ENCODE peak calls at places on chromosomes 4 and X, in five cellular contexts. L, S, Z, X and Y are unnamed samples.

GRCh38 chr4:126761947-126762650 is 870.7 kb upstream of the INTU start:
- DNase-seq in L (peak; percentile 60), Z (no peak), X (peak; percentile 12), S (peak; percentile 83), Y (no peak)

GRCh38 chr4:110046588-110047049 is 133.9 kb downstream of the EGF start:
- DNase-seq in S (peak; percentile 4), L (peak; percentile 73), X (no peak), Z (peak; percentile 28), Y (no peak)

GRCh38 chrX:131836161-131836560 is 186.9 kb upstream of the STK26 start:
- DNase-seq in Z (no peak), X (no peak), S (no peak), L (no peak), Y (no peak)

GRCh38 chr4:76457885-76458284 is 22.9 kb downstream of the SHROOM3 start:
- DNase-seq in L (peak; percentile 40), Z (peak; percentile 28), S (peak; percentile 78), X (no peak), Y (peak; percentile 62)

GRCh38 chr4:55635282-55635681 is 816 bp downstream of the NMU start:
- DNase-seq in X (no peak), Z (no peak), S (no peak), L (no peak), Y (no peak)

GRCh38 chr4:148216866-148217814 is 225.1 kb downstream of the NR3C2 start:
- DNase-seq in Z (peak; percentile 27), L (no peak), X (no peak), S (no peak), Y (peak; percentile 33)

GRCh38 chr4:153759407-153760226 is at the start of gene RNF175:
- DNase-seq in S (no peak), X (peak; percentile 31), Z (no peak), L (no peak), Y (no peak)

GRCh38 chrX:48897157-48897620 is 379 bp downstream of the TIMM17B start:
- DNase-seq in X (peak; percentile 84), Z (peak; percentile 78), L (peak; percentile 77), S (peak; percentile 70), Y (peak; percentile 47)

GRCh38 chr4:137530176-137530575 is 2.1 kb downstream of the PCDH18 start:
- DNase-seq in Z (peak; percentile 86), L (no peak), S (no peak), X (peak; percentile 91), Y (no peak)

GRCh38 chr4:42501624-42502401 is 104.5 kb downstream of the SHISA3 start:
- DNase-seq in S (no peak), Z (peak; percentile 42), X (no peak), L (no peak), Y (peak; percentile 84)

GRCh38 chr4:8261851-8262535 is 7.6 kb upstream of the HTRA3 start:
- DNase-seq in L (no peak), Z (peak; percentile 83), S (no peak), X (no peak), Y (no peak)

GRCh38 chr4:88827442-88827841 is 129.8 kb upstream of the NAP1L5 start:
- DNase-seq in Z (no peak), X (no peak), S (no peak), L (no peak), Y (no peak)

GRCh38 chr4:37453361-37454262 is 209.1 kb downstream of the NWD2 start:
- DNase-seq in L (peak; percentile 28), Z (peak; percentile 15), X (peak; percentile 58), S (peak; percentile 42), Y (no peak)

GRCh38 chrX:85112270-85112669 is 108.6 kb downstream of the APOOL start:
- DNase-seq in S (no peak), L (no peak), Z (no peak), X (no peak), Y (no peak)

GRCh38 chrX:43559643-43560042 is 96.5 kb upstream of the MAOA start:
- DNase-seq in X (peak; percentile 25), S (no peak), L (peak; percentile 30), Z (peak; percentile 66), Y (no peak)

GRCh38 chr4:101306225-101306624 is 41.1 kb downstream of the PPP3CA start:
- DNase-seq in L (peak; percentile 74), Z (no peak), S (no peak), X (no peak), Y (peak; percentile 42)

GRCh38 chrX:150873616-150874015 is 24.9 kb downstream of the CD99L2 start:
- DNase-seq in L (peak; percentile 47), S (peak; percentile 63), X (peak; percentile 41), Z (peak; percentile 32), Y (peak; percentile 18)

GRCh38 chrX:129768586-129769466 is 10.9 kb upstream of the SASH3 start:
- DNase-seq in L (no peak), X (no peak), Z (no peak), S (no peak), Y (peak; percentile 42)

GRCh38 chr4:7854697-7855370 is 84.8 kb downstream of the AFAP1 start:
- DNase-seq in S (peak; percentile 13), X (no peak), Z (no peak), L (peak; percentile 35), Y (no peak)

GRCh38 chr4:29423836-29424721 is 1296.1 kb upstream of the PCDH7 start:
- DNase-seq in Z (peak; percentile 63), S (peak; percentile 88), X (peak; percentile 72), L (peak; percentile 63), Y (peak; percentile 28)

GRCh38 chr4:36006226-36006625 is 238.1 kb downstream of the ARAP2 start:
- DNase-seq in S (peak; percentile 87), X (no peak), Z (peak; percentile 44), L (peak; percentile 74), Y (peak; percentile 32)

GRCh38 chr4:182385897-182386296 is 142.7 kb downstream of the TENM3 start:
- DNase-seq in L (no peak), S (no peak), Z (no peak), X (no peak), Y (no peak)

GRCh38 chr4:57490520-57490919 is 380.3 kb upstream of the IGFBP7 start:
- DNase-seq in L (peak; percentile 46), S (peak; percentile 44), Z (no peak), X (no peak), Y (peak; percentile 75)

GRCh38 chrX:66751136-66751782 is 112.4 kb upstream of the EDA2R start:
- DNase-seq in Z (no peak), X (peak; percentile 10), S (no peak), L (no peak), Y (no peak)

GRCh38 chr4:27079056-27079455 is 218.4 kb downstream of the STIM2 start:
- DNase-seq in S (no peak), Z (no peak), X (no peak), L (no peak), Y (no peak)

GRCh38 chrX:134520860-134521390 is 61.0 kb downstream of the HPRT1 start:
- DNase-seq in X (peak; percentile 65), Z (peak; percentile 81), L (peak; percentile 50), S (peak; percentile 50), Y (peak; percentile 66)

GRCh38 chr4:4394644-4395043 is 7.7 kb downstream of the NSG1 start:
- DNase-seq in S (peak; percentile 91), Z (peak; percentile 7), X (no peak), L (no peak), Y (no peak)

GRCh38 chr4:12701384-12701783 is 782.8 kb downstream of the RAB28 start:
- DNase-seq in S (no peak), X (no peak), Z (no peak), L (no peak), Y (no peak)

GRCh38 chrX:130100180-130100579 is 10.1 kb downstream of the ELF4 start:
- DNase-seq in Z (peak; percentile 72), S (no peak), X (peak; percentile 85), L (no peak), Y (no peak)

GRCh38 chr4:15495621-15496020 is 25.9 kb downstream of the CC2D2A start:
- DNase-seq in Z (no peak), X (no peak), L (no peak), S (peak; percentile 7), Y (no peak)